ENCODE peak calls at places on chromosomes 6 and 20, in seven cellular contexts. X is IMR-90, B is neuronal stem cell, U is H9, O is H1, F is mesenchymal stem cell, Q is trophoblast cell. E is an unnamed sample.

GRCh38 chr20:6142348-6142993 is 19.6 kb upstream of the FERMT1 start:
- DNase-seq in X (peak), B (peak), U (no peak), O (no peak), F (peak), Q (peak), E (peak)

GRCh38 chr20:24979036-24979960 is 13.3 kb downstream of the APMAP start:
- DNase-seq in X (no peak), B (no peak), U (peak), O (no peak), F (no peak), Q (no peak), E (no peak)

GRCh38 chr20:61757678-61758555 is 307.8 kb downstream of the TAF4 start:
- DNase-seq in X (peak), B (no peak), U (no peak), O (no peak), F (peak), Q (peak), E (no peak)

GRCh38 chr6:125637207-125637606 is 112.2 kb upstream of the HEY2 start:
- DNase-seq in X (no peak), B (no peak), U (no peak), O (no peak), F (no peak), Q (no peak), E (no peak)

GRCh38 chr6:120302041-120302440 is 952.5 kb upstream of the MAN1A1 start:
- DNase-seq in X (no peak), B (peak), U (no peak), O (no peak), F (no peak), Q (no peak), E (no peak)

GRCh38 chr20:37095108-37095608 is 639 bp downstream of the RBL1 start:
- DNase-seq in X (no peak), B (no peak), U (no peak), O (no peak), F (no peak), Q (no peak), E (no peak)

GRCh38 chr20:3701061-3701998 is 11.1 kb downstream of the SIGLEC1 start:
- DNase-seq in X (no peak), B (no peak), U (peak), O (no peak), F (no peak), Q (no peak), E (no peak)

GRCh38 chr6:139801571-139802321 is 427.3 kb upstream of the CITED2 start:
- DNase-seq in X (peak), B (no peak), U (no peak), O (no peak), F (peak), Q (no peak), E (peak)

GRCh38 chr6:130466744-130467052 is 100.9 kb downstream of the TMEM200A start:
- DNase-seq in X (peak), B (no peak), U (no peak), O (no peak), F (no peak), Q (peak), E (peak)

GRCh38 chr6:149147191-149147590 is 170.3 kb upstream of the TAB2 start:
- DNase-seq in X (no peak), B (no peak), U (no peak), O (no peak), F (no peak), Q (peak), E (no peak)

GRCh38 chr20:40293740-40294139 is 395.3 kb downstream of the MAFB start:
- DNase-seq in X (no peak), B (no peak), U (no peak), O (no peak), F (no peak), Q (no peak), E (no peak)

GRCh38 chr6:32168350-32168749 is 4.0 kb downstream of the EGFL8 start:
- DNase-seq in X (no peak), B (no peak), U (no peak), O (no peak), F (no peak), Q (no peak), E (no peak)

GRCh38 chr6:18147616-18148015 is 7.3 kb downstream of the TPMT start:
- DNase-seq in X (no peak), B (no peak), U (no peak), O (no peak), F (no peak), Q (no peak), E (no peak)

GRCh38 chr6:18151801-18152200 is 3.1 kb downstream of the TPMT start:
- DNase-seq in X (no peak), B (no peak), U (no peak), O (no peak), F (no peak), Q (no peak), E (no peak)

GRCh38 chr6:18142591-18142861 is 12.4 kb downstream of the TPMT start:
- DNase-seq in X (no peak), B (no peak), U (no peak), O (no peak), F (no peak), Q (no peak), E (no peak)

GRCh38 chr6:18148304-18149025 is 6.4 kb downstream of the TPMT start:
- DNase-seq in X (peak), B (no peak), U (no peak), O (no peak), F (peak), Q (peak), E (no peak)

GRCh38 chr6:18147160-18147559 is 7.7 kb downstream of the TPMT start:
- DNase-seq in X (peak), B (no peak), U (no peak), O (no peak), F (no peak), Q (no peak), E (no peak)
- H3K4me2 ChIP-seq in X (no peak), B (no peak), U (no peak), O (no peak), F (no peak), Q (no peak), E (no peak)

GRCh38 chr6:101918476-101918875 is 525.0 kb downstream of the GRIK2 start:
- DNase-seq in X (no peak), B (no peak), U (no peak), O (no peak), F (no peak), Q (no peak), E (no peak)
- H3K4ac ChIP-seq in X (no peak), B (no peak), U (no peak), O (no peak), F (no peak), Q (no peak), E (no peak)

DNA sequence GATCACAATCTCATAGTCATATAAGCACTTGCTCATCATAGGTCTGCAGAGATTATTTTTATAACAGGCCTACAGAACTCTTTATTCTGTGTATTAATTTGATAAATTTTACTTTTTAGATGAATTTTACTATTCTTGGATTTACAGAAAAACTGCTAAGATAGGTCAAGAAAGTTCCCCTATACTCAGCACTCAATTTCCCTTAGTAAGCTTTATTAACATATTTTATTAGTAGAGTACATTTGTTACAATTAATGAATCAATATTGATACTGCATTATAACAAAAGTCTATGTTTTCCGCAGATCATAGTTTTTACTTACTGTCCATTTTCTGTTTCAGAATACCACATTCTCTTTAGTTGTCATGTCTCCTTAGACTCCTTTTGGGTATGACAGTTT is 148.9 kb downstream of the GRM1 start:
- DNase-seq in X (no peak), B (no peak), U (no peak), O (no peak), F (no peak), Q (no peak), E (no peak)
- H2AK5ac ChIP-seq in X (no peak), B (no peak), U (no peak), O (no peak), F (no peak), Q (no peak), E (no peak)

DNA sequence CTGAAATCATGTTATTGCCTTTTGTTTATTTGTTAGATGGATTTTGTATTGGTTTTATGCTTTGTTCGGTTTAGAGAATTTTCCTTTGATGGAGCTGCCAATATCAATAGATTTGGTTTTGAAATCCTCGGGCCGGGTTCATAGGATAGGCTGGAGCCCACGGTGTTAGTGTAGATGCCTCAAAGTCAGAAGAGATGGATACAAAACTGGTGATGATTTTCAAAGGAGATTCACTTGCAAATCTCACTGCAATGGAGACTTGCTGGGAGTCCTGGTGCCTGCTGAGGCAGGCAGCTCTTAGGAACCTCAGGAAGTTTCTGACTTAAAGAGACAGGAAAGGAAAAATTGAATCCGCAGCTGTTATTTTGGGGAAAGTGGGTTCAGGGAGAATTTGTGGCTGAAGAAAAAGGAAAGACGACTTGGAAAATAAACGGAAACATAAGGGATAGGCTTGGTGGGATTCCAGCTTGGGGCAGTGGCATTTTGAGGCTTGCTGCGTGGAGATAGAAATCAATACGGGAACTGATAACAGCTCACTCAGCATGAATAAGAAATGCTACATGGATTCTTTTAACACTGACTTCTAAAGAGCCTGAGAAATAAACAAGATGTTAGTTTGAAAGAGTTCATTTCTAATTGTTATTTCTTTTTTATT is 241.6 kb downstream of the PHACTR1 start:
- DNase-seq in X (no peak), B (no peak), U (no peak), O (no peak), F (peak), Q (peak), E (peak)
- H3K4me2 ChIP-seq in X (peak), B (no peak), U (peak), O (peak), F (peak), Q (peak), E (no peak)

GRCh38 chr6:43943781-43944250 is 173.8 kb downstream of the VEGFA start:
- DNase-seq in X (no peak), B (no peak), U (peak), O (no peak), F (no peak), Q (no peak), E (no peak)
- H3K4ac ChIP-seq in X (peak), B (peak), U (no peak), O (no peak), F (no peak), Q (no peak), E (no peak)

DNA sequence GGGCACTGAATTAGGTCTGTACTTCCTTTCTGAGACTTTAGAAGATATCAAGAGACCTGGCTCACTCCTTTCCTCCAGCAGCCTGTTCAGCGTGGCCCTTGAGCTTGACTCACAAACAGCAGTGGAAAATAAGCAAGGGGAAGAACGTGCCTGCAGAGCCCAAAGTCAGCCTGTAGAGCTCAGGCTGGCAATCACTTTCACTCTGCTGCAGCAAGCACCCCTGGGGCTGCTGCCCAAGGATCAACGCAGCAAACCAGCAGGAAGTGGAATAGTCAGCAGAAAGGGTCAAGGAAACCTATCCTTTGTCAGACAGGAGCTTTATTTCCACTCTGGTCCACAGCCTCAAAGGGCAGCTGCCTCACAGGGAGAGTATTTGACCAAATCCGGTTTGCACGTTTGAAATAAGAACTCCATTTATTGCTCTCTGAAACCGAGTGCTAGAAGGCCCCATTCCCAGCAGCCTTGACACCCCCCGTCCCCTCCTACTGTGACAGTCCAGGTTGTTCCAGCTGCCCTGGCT is 77.4 kb downstream of the PRDM1 start:
- DNase-seq in X (peak), B (no peak), U (peak), O (no peak), F (peak), Q (peak), E (peak)
- H2AK5ac ChIP-seq in X (peak), B (no peak), U (no peak), O (no peak), F (peak), Q (no peak), E (no peak)

E was measured in mesendoderm.